ENCODE peak calls at places on chromosomes 1 and 21, in five cellular contexts. T is mesenchymal stem cell; N is left lung; B is H1; K is CD8-positive, alpha-beta T cell. H is an unnamed sample.

GRCh38 chr1:204647114-204647804 is 38.3 kb downstream of the LRRN2 start:
- DNase-seq in N (no peak), K (no peak), T (peak), B (no peak), H (no peak)

GRCh38 chr21:35619184-35619583 is 441.1 kb downstream of the SETD4 start:
- DNase-seq in B (no peak), K (no peak), T (peak), N (no peak), H (no peak)

GRCh38 chr1:180935326-180936109 is 22.8 kb downstream of the KIAA1614 start:
- DNase-seq in K (no peak), B (no peak), N (peak), T (no peak), H (no peak)

GRCh38 chr1:110242062-110242461 is 31.9 kb downstream of the KCNC4 start:
- DNase-seq in K (no peak), B (no peak), N (no peak), T (no peak), H (no peak)

GRCh38 chr21:36909423-36909822 is 57.0 kb downstream of the HLCS start:
- DNase-seq in T (peak), N (no peak), K (no peak), B (no peak), H (no peak)

GRCh38 chr21:33300701-33301631 is 23.8 kb upstream of the IFNAR1 start:
- DNase-seq in B (no peak), T (peak), N (no peak), K (no peak), H (no peak)

GRCh38 chr1:218401896-218402770 is 57.0 kb downstream of the TGFB2 start:
- DNase-seq in T (peak), N (no peak), B (no peak), K (no peak), H (no peak)

GRCh38 chr21:45405271-45405818 is 380 bp downstream of the COL18A1 start:
- DNase-seq in T (peak), K (no peak), B (no peak), N (peak), H (no peak)

GRCh38 chr21:34596561-34597271 is 18.2 kb downstream of the RCAN1 start:
- DNase-seq in T (no peak), B (no peak), N (no peak), K (no peak), H (no peak)

GRCh38 chr1:156387899-156388813 is 19.1 kb downstream of the RHBG start:
- DNase-seq in B (no peak), K (no peak), T (no peak), N (peak), H (peak)

GRCh38 chr1:88892146-88892877 is 945 bp upstream of the GTF2B start:
- DNase-seq in T (peak), N (no peak), B (no peak), K (no peak), H (no peak)

GRCh38 chr1:219917851-219918466 is 10.4 kb downstream of the SLC30A10 start:
- DNase-seq in T (peak), B (no peak), K (no peak), N (no peak), H (no peak)

GRCh38 chr1:1919304-1920056 is 401 bp upstream of the TMEM52 start:
- DNase-seq in B (peak), N (peak), K (peak), T (peak), H (peak)

GRCh38 chr1:1778827-1779675 is 781 bp upstream of the NADK start:
- DNase-seq in N (peak), B (peak), K (peak), T (peak), H (peak)

GRCh38 chr1:177256153-177256814 is 85.5 kb downstream of the BRINP2 start:
- DNase-seq in K (no peak), B (peak), T (peak), N (peak), H (no peak)

GRCh38 chr1:47623174-47623940 is 185.5 kb downstream of the FOXD2 start:
- DNase-seq in K (no peak), T (no peak), B (no peak), N (no peak), H (no peak)

GRCh38 chr1:201282931-201283829 is at the start of gene PKP1:
- DNase-seq in B (no peak), T (no peak), K (no peak), N (peak), H (peak)

GRCh38 chr1:37478890-37479254 is 4.5 kb downstream of the ZC3H12A start:
- DNase-seq in T (peak), B (no peak), K (no peak), N (no peak), H (no peak)

GRCh38 chr21:23921670-23922418 is 1685.4 kb downstream of the MRPL39 start:
- DNase-seq in N (no peak), K (no peak), T (no peak), B (no peak), H (no peak)
- H3K27ac ChIP-seq in N (no peak), K (no peak), T (no peak), B (no peak), H (no peak)

GRCh38 chr1:27007909-27008582 is 4.6 kb downstream of the TENT5B start:
- DNase-seq in T (peak), B (no peak), N (peak), K (no peak), H (no peak)

GRCh38 chr1:27011976-27012563 is 580 bp downstream of the TENT5B start:
- DNase-seq in T (no peak), B (no peak), N (no peak), K (no peak), H (no peak)

GRCh38 chr1:27009601-27010197 is 3.0 kb downstream of the TENT5B start:
- DNase-seq in N (no peak), B (no peak), K (no peak), T (peak), H (no peak)

GRCh38 chr1:27010226-27010994 is 2.2 kb downstream of the TENT5B start:
- DNase-seq in N (no peak), K (no peak), B (no peak), T (no peak), H (no peak)

GRCh38 chr1:27011058-27011764 is 1.4 kb downstream of the TENT5B start:
- DNase-seq in B (no peak), N (peak), T (peak), K (no peak), H (no peak)
- H3K27ac ChIP-seq in B (peak), N (peak), T (peak), K (no peak), H (no peak)

DNA sequence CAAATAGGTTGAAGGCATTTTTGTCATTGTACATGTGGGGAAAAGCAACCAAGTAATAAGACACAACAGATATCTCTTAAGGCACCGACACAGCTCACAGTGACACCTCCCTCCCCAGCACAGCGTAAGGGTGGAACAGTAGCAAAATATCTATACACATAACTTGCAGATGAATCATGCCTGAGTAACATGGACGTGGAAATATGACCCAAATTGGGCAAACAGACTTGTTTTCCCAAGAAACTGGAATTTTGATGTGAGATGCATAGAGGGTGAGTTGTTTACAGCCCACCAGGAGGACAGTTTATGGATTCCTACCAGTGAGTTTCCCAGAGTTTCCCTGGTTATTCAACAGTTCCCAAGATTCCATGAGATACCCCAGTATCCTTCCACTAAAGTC is 7.3 kb upstream of the DR1 start:
- DNase-seq in K (no peak), B (no peak), T (peak), N (no peak), H (no peak)
- H3K27ac ChIP-seq in K (no peak), B (no peak), T (peak), N (no peak), H (no peak)

DNA sequence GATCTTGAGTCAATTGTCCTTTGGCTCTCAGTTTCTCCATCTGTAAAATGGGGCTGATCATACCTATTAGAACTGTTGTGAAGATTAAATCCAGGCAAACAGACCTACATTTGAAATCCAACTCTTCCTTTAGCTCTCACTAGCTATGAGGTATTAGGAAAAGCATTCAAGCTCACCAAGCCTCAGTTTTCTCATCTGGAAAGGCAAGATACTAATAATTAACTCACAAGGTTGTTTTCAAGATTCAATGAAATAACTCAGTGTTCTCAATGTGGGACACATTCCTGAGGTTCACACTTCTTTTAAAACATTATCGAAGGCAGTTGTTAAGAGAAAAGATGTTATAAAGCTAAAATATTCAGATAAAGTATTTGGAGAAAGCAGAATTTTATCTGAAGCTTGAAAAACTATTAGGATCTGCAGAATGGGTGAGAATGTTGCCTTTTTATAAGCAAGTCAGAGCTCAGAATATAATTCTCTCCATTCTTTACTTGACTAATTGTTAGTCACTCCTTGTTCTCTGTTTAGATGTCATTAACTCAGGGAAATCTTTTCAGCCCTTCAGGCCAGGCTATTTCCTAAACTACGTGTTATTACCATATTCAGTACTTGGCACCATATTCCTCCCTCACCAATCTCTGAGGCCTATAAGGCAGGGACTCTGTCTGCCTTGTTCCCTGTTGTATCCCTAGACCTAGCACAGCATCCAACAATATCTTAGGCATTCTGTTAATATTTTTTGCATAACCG is 72.0 kb upstream of the VAV3 start:
- DNase-seq in T (no peak), K (no peak), B (no peak), N (no peak), H (no peak)
- H3K27ac ChIP-seq in T (peak), K (no peak), B (no peak), N (no peak), H (no peak)

DNA sequence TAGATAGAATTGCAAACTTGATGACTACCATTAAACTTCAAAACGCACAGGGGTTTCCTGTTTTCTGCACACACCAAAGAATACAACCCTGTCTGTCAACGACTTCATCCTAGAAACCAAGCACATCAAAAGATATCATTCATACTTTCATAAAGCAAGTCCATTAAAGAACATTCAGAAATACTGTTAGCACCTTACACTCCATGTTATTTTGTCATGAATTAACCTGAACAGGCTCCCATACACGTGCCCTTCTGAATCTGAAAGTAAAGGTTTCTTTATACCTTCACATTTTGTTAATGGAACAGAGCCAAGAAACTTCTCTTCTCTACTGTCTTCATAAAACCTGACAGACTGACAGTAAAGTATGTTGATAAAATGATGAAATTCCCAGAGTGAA is 46.1 kb downstream of the PUM1 start:
- DNase-seq in N (no peak), K (no peak), B (no peak), T (no peak), H (no peak)
- H3K27ac ChIP-seq in N (no peak), K (no peak), B (no peak), T (no peak), H (no peak)

GRCh38 chr1:54016343-54017282 is 1.4 kb downstream of the LDLRAD1 start:
- DNase-seq in N (no peak), K (no peak), B (no peak), T (peak), H (no peak)
- H3K27ac ChIP-seq in N (no peak), K (no peak), B (no peak), T (no peak), H (no peak)

GRCh38 chr1:65176571-65176970 is 28.6 kb downstream of the AK4 start:
- DNase-seq in B (no peak), T (no peak), N (no peak), K (no peak), H (no peak)
- H3K27ac ChIP-seq in B (no peak), T (no peak), N (no peak), K (no peak), H (no peak)

DNA sequence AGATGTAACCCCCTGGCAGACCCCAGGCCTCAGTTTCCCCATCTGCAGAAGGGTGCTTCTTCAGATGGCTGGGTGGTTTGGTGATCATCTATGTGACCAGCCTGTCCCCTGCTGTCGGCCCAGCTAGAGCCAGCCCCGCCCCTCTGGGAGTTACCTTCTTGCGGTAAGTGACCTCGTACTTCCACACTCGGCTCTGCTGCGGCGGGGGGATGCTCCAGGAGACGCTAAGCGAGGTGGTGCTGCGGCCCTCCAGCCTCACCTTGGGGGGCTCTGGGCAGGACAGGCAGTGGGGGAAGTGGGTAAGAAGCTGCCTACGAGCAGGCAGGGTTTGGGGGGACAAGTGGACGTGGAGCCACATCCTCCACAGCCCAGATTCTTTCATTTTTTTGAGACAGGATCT is 20.4 kb downstream of the EPHA2 start:
- DNase-seq in N (no peak), K (no peak), T (no peak), B (no peak), H (no peak)
- H3K27ac ChIP-seq in N (no peak), K (no peak), T (no peak), B (no peak), H (no peak)